ENCODE peak calls at places on chromosomes 5 and 9, in nine cellular contexts. Q, F, Y, C, W, T, H, K and E are unnamed samples.

GRCh38 chr9:72382405-72382804 is 17.4 kb upstream of the ZFAND5 start:
- DNase-seq in Q (no peak), F (no peak), Y (no peak), C (no peak), W (peak), T (no peak), H (no peak), K (no peak), E (no peak)

GRCh38 chr9:1708215-1708614 is 306.9 kb upstream of the SMARCA2 start:
- DNase-seq in Q (no peak), F (no peak), Y (no peak), C (no peak), W (no peak), T (no peak), H (no peak), K (no peak), E (no peak)

GRCh38 chr5:132095077-132095744 is 21.6 kb downstream of the CSF2 start:
- DNase-seq in Q (no peak), F (no peak), Y (no peak), C (no peak), W (no peak), T (no peak), H (no peak), K (peak), E (no peak)

GRCh38 chr9:35519697-35520403 is 29.9 kb downstream of the RUSC2 start:
- DNase-seq in Q (no peak), F (no peak), Y (no peak), C (peak), W (peak), T (no peak), H (no peak), K (no peak), E (no peak)

GRCh38 chr9:113501129-113501686 is 37.7 kb downstream of the RGS3 start:
- DNase-seq in Q (no peak), F (no peak), Y (no peak), C (no peak), W (no peak), T (no peak), H (no peak), K (no peak), E (no peak)

GRCh38 chr5:36239370-36240293 is 2.1 kb downstream of the NADK2 start:
- DNase-seq in Q (no peak), F (no peak), Y (no peak), C (no peak), W (no peak), T (no peak), H (no peak), K (no peak), E (no peak)

GRCh38 chr5:34504967-34505366 is 151.2 kb upstream of the RAI14 start:
- DNase-seq in Q (no peak), F (no peak), Y (no peak), C (no peak), W (no peak), T (no peak), H (no peak), K (no peak), E (no peak)

GRCh38 chr9:116686693-116687073 is 422 bp upstream of the TRIM32 start:
- DNase-seq in Q (peak), F (no peak), Y (no peak), C (no peak), W (no peak), T (no peak), H (no peak), K (no peak), E (no peak)

GRCh38 chr9:14395300-14396082 is 81.5 kb upstream of the NFIB start:
- DNase-seq in Q (no peak), F (no peak), Y (peak), C (no peak), W (no peak), T (no peak), H (peak), K (no peak), E (peak)

GRCh38 chr5:41527201-41527779 is 16.9 kb upstream of the PLCXD3 start:
- DNase-seq in Q (peak), F (no peak), Y (peak), C (peak), W (peak), T (no peak), H (no peak), K (no peak), E (no peak)

GRCh38 chr5:136814621-136815378 is 449.5 kb upstream of the TRPC7 start:
- DNase-seq in Q (peak), F (no peak), Y (no peak), C (no peak), W (no peak), T (no peak), H (no peak), K (no peak), E (no peak)

GRCh38 chr9:70044450-70045307 is 1.0 kb downstream of the MAMDC2 start:
- DNase-seq in Q (peak), F (no peak), Y (peak), C (no peak), W (peak), T (no peak), H (peak), K (no peak), E (peak)

GRCh38 chr9:32344551-32345182 is 39.8 kb upstream of the ACO1 start:
- DNase-seq in Q (peak), F (no peak), Y (no peak), C (no peak), W (peak), T (no peak), H (no peak), K (no peak), E (no peak)

DNA sequence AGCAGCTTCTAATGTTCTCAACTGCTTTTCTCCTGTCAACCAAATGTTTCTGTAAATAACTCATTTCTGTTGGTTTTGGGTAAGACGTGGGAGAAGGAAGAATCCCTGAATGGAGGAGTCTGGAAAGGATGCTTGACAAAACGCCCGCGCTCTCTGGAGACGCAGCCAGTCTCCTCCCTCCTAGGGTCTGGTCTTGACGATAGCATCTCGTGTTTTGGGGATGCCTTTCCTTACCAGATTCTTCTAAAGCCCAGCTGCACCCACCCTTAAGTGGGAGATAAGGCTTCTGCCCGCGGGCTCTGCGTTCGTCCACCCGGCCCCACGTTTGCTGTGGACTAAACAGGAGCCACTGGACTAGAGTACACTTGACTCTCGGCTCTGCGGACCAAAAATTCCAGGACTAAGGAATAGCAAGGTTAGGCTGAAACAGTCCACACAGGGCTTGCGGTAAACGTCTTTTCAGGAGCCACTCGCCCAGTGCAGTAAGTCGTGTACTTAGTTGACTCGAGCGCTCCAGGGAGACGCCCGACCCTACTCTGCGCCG is 491 bp upstream of the CTSL start:
- DNase-seq in Q (peak), F (no peak), Y (no peak), C (no peak), W (no peak), T (no peak), H (peak), K (no peak), E (peak)
- H3K4me3 ChIP-seq in Q (peak), F (peak), Y (no peak), C (peak), W (peak), T (peak), H (peak), K (no peak), E (peak)

GRCh38 chr5:80246995-80247729 is 8.7 kb downstream of the SERINC5 start:
- DNase-seq in Q (peak), F (peak), Y (peak), C (peak), W (peak), T (peak), H (peak), K (peak), E (peak)
- H3K4me3 ChIP-seq in Q (peak), F (no peak), Y (no peak), C (peak), W (no peak), T (no peak), H (no peak), K (no peak), E (no peak)

GRCh38 chr5:107389130-107389553 is 281.6 kb downstream of the EFNA5 start:
- DNase-seq in Q (peak), F (peak), Y (no peak), C (no peak), W (peak), T (peak), H (no peak), K (no peak), E (no peak)
- H3K4me3 ChIP-seq in Q (no peak), F (no peak), Y (no peak), C (no peak), W (no peak), T (no peak), H (no peak), K (no peak), E (no peak)

GRCh38 chr9:136048560-136049411 is 46.3 kb downstream of the NACC2 start:
- DNase-seq in Q (no peak), F (no peak), Y (no peak), C (no peak), W (no peak), T (no peak), H (no peak), K (no peak), E (no peak)

GRCh38 chr9:136049451-136050265 is 45.4 kb downstream of the NACC2 start:
- DNase-seq in Q (no peak), F (no peak), Y (no peak), C (no peak), W (no peak), T (no peak), H (no peak), K (no peak), E (no peak)

GRCh38 chr9:136050706-136051567 is 44.2 kb downstream of the NACC2 start:
- DNase-seq in Q (no peak), F (no peak), Y (no peak), C (no peak), W (no peak), T (no peak), H (no peak), K (no peak), E (no peak)

GRCh38 chr9:136051568-136052432 is 43.3 kb downstream of the NACC2 start:
- DNase-seq in Q (peak), F (peak), Y (no peak), C (peak), W (peak), T (no peak), H (no peak), K (peak), E (no peak)

DNA sequence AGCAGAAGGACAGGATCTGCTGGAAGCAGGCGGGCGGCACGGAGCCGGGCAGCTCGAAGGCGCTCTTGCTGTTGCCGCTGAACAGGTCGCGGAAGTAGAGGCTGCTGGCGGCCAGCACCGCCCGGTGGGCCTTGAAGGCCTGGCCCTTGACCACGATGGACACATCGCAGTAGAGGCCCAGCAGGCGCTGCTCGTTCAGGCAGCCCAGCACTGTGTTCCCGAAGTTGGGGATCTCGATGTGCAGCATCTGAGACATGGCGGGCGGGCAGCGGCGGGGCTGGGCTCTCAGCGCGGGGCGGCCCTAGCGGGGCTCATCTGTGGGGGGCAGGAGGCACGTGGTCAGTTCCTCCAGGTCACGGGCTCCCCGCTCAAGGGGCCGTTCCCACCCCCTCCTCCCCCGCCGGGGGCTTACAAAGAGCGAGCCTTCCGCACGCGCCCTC is 44.8 kb downstream of the NACC2 start:
- DNase-seq in Q (no peak), F (no peak), Y (no peak), C (no peak), W (no peak), T (no peak), H (no peak), K (no peak), E (no peak)
- H3K4me3 ChIP-seq in Q (peak), F (peak), Y (no peak), C (peak), W (no peak), T (no peak), H (peak), K (no peak), E (no peak)

DNA sequence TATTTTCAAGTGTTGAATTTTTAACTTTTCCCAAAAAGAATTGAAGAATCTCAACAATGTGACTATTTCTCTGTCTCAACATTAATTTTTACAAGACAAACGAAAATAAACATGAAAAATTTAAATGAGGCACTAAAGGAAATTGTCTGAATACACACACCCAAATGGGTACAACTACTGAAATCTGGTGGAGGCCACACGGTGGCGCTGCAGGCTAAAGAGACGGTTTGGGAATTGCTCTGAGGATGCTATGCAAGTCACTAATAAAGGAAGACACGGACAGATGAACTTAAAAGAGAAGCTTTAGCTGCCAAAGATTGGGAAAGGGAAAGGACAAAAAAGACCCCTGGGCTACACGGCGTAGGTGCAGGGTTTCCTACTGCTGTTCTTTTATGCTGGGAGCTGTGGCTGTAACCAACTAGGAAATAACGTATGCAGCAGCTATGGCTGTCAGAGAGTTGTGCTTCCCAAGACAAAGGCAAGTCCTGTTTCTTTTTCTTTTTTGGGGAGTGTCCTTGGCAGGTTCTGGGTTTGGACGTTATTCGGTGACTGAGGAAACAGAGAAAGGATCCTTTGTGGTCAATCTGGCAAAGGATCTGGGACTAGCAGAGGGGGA is at the start of gene PCDHB10:
- DNase-seq in Q (peak), F (peak), Y (no peak), C (no peak), W (peak), T (no peak), H (no peak), K (no peak), E (peak)
- H3K4me3 ChIP-seq in Q (no peak), F (no peak), Y (no peak), C (no peak), W (no peak), T (no peak), H (no peak), K (no peak), E (no peak)